ENCODE peak calls at places on chromosomes 2 and 18, in seven cellular contexts. E is HepG2, K is neural progenitor cell, T is A549, Q is HCT116, R is SK-N-SH, H is PC-3. A is an unnamed sample.

GRCh38 chr2:241798081-241798630 is 10.8 kb upstream of the NEU4 start:
- DNase-seq in E (no peak), K (no peak), T (no peak), Q (no peak), R (peak; percentile 47), H (no peak), A (peak; percentile 73)

GRCh38 chr2:205198130-205198505 is 484.2 kb upstream of the NRP2 start:
- DNase-seq in E (no peak), K (no peak), T (no peak), Q (no peak), R (no peak), H (peak; percentile 57), A (peak; percentile 51)

GRCh38 chr2:100895402-100895801 is 75.5 kb downstream of the NPAS2 start:
- DNase-seq in E (no peak), K (no peak), T (no peak), Q (no peak), R (peak; percentile 64), H (peak; percentile 20), A (no peak)

GRCh38 chr2:218217366-218218309 is 649 bp downstream of the ARPC2 start:
- DNase-seq in E (peak; percentile 18), K (peak; percentile 60), T (peak; percentile 48), Q (no peak), R (peak; percentile 11), H (peak; percentile 25), A (peak; percentile 90)

GRCh38 chr18:9097349-9097748 is 5.2 kb upstream of the NDUFV2 start:
- DNase-seq in E (no peak), K (no peak), T (no peak), Q (no peak), R (no peak), H (no peak), A (no peak)

GRCh38 chr2:113148606-113149552 is 21.5 kb downstream of the IL1RN start:
- DNase-seq in E (no peak), K (no peak), T (no peak), Q (no peak), R (no peak), H (peak; percentile 39), A (no peak)

GRCh38 chr2:223598994-223599645 is 3.0 kb downstream of the SCG2 start:
- DNase-seq in E (no peak), K (no peak), T (no peak), Q (no peak), R (peak; percentile 25), H (peak; percentile 23), A (peak; percentile 65)

GRCh38 chr2:29322011-29322410 is 206.8 kb downstream of the CLIP4 start:
- DNase-seq in E (no peak), K (no peak), T (no peak), Q (no peak), R (no peak), H (peak; percentile 45), A (no peak)

GRCh38 chr2:149056541-149056940 is 18.0 kb downstream of the LYPD6B start:
- DNase-seq in E (no peak), K (no peak), T (no peak), Q (no peak), R (no peak), H (no peak), A (no peak)

GRCh38 chr2:230202430-230203109 is 17.2 kb downstream of the SP110 start:
- DNase-seq in E (no peak), K (no peak), T (no peak), Q (no peak), R (no peak), H (no peak), A (no peak)

GRCh38 chr18:12411456-12411855 is 3.7 kb downstream of the PRELID3A start:
- DNase-seq in E (no peak), K (no peak), T (no peak), Q (no peak), R (no peak), H (no peak), A (no peak)

GRCh38 chr2:85695691-85696668 is 1.8 kb downstream of the GNLY start:
- DNase-seq in E (no peak), K (no peak), T (no peak), Q (no peak), R (no peak), H (no peak), A (peak; percentile 6)

GRCh38 chr2:12577567-12577966 is 139.2 kb upstream of the TRIB2 start:
- DNase-seq in E (no peak), K (no peak), T (no peak), Q (no peak), R (no peak), H (no peak), A (peak; percentile 26)

GRCh38 chr2:169776483-169776802 is 22.2 kb upstream of the SSB start:
- DNase-seq in E (no peak), K (no peak), T (no peak), Q (no peak), R (no peak), H (no peak), A (no peak)

GRCh38 chr18:715626-716025 is 3.2 kb upstream of the ENOSF1 start:
- DNase-seq in E (no peak), K (no peak), T (no peak), Q (no peak), R (no peak), H (peak; percentile 71), A (no peak)

GRCh38 chr2:216850665-216851327 is 9.1 kb downstream of the TNP1 start:
- DNase-seq in E (no peak), K (no peak), T (no peak), Q (no peak), R (no peak), H (no peak), A (no peak)

GRCh38 chr2:16722121-16722520 is 56.5 kb upstream of the CYRIA start:
- DNase-seq in E (no peak), K (no peak), T (no peak), Q (no peak), R (no peak), H (no peak), A (no peak)

GRCh38 chr2:16726147-16726546 is 60.5 kb upstream of the CYRIA start:
- DNase-seq in E (no peak), K (no peak), T (no peak), Q (no peak), R (no peak), H (no peak), A (no peak)

GRCh38 chr2:16719409-16719808 is 53.8 kb upstream of the CYRIA start:
- DNase-seq in E (no peak), K (no peak), T (no peak), Q (no peak), R (no peak), H (no peak), A (no peak)

GRCh38 chr2:16725549-16725948 is 59.9 kb upstream of the CYRIA start:
- DNase-seq in E (no peak), K (no peak), T (no peak), Q (no peak), R (no peak), H (no peak), A (no peak)

DNA sequence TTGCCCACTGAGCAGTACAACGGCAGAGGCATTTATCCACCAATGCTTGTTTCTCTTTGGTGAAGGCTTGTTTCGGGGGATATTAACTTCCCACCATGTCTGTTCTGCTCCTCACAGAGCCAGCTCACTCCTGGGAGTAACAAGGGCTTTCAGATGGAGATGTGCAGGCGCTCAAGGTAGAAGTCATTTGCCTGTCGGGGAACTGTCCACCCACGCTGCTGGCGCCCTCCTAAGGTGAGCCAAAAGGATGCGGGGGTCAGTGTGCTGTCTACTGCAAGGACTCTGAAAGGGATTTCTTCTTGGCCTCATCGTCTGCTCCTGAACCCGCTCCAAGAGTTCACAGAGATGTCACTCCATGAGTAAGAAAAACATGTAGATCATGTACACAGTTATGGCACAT is 57.0 kb upstream of the CYRIA start:
- DNase-seq in E (no peak), K (peak; percentile 12), T (no peak), Q (no peak), R (no peak), H (no peak), A (no peak)
- TF ChIP-seq CTCF in E (no peak), K (peak; percentile 25), T (no peak), Q (no peak), R (no peak), H (no peak), A (no peak)

DNA sequence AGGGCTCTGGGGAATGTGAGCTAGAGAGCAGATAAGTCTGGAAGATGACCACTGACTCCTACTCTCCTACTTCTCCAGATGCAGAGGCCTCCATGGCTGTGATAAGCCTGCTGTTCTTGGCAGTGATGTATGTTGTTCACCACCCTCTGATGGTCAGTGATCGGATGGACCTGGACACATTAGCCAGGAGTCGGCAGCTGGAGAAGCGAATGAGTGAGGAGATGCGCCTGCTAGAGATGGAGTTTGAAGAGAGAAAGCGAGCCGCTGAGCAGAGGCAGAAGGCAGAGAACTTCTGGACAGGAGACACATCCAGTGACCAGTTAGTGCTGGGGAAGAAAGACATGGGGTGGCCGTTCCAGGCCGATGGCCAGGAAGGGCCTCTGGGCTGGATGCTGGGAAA is 1.4 kb downstream of the ITPRIPL1 start:
- DNase-seq in E (no peak), K (no peak), T (no peak), Q (no peak), R (no peak), H (no peak), A (peak; percentile 6)
- H3K4me2 ChIP-seq in E (peak overlapping the region; percentile 86), K (no peak overlapping the region), T (no peak overlapping the region), Q (peak overlapping the region; percentile 93), R (no peak overlapping the region), H (no peak overlapping the region), A (no peak overlapping the region)

GRCh38 chr2:9212010-9212638 is 5.5 kb downstream of the ASAP2 start:
- DNase-seq in E (no peak), K (no peak), T (no peak), Q (no peak), R (no peak), H (peak; percentile 48), A (no peak)

GRCh38 chr2:9211496-9211895 is 4.9 kb downstream of the ASAP2 start:
- DNase-seq in E (no peak), K (no peak), T (no peak), Q (no peak), R (no peak), H (no peak), A (no peak)

GRCh38 chr2:9214866-9215265 is 8.3 kb downstream of the ASAP2 start:
- DNase-seq in E (no peak), K (no peak), T (no peak), Q (no peak), R (no peak), H (no peak), A (no peak)

GRCh38 chr2:9212661-9213411 is 6.2 kb downstream of the ASAP2 start:
- DNase-seq in E (no peak), K (no peak), T (no peak), Q (no peak), R (no peak), H (no peak), A (no peak)

DNA sequence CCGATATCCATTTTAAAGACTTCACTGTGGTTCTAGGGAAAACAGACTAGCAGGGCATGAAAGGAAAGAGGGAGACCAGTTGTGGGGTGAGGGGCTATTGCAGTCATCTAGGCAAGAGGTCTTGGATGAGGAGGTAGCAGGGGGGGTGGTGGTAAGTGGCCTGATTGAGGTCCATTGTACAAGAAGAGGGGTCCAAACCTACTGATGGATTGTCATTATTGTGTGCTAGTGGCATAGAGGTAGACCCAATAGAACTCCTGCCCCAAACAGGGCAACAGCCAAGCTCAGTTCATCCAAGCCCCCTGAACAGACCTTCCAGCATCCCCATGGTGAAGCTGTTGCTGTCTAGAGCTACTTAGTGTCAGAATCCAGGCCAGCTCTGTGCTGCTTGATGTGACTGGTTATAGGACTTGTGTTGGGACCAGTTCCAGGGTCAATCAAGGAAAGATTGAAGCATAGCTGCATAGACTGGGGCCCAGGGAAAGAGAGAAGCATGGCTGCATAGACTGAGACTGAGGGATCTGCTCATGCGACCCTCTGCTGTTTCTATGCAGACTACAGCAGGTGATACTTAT is 7.0 kb downstream of the ASAP2 start:
- DNase-seq in E (no peak), K (no peak), T (no peak), Q (no peak), R (no peak), H (no peak), A (no peak)
- H3K27ac ChIP-seq in E (no peak overlapping the region), K (no peak overlapping the region), T (no peak overlapping the region), Q (no peak overlapping the region), R (no peak overlapping the region), H (no peak overlapping the region), A (peak overlapping the region; percentile 15)

GRCh38 chr2:65974067-65974723 is 460.7 kb upstream of the MEIS1 start:
- DNase-seq in E (no peak), K (no peak), T (no peak), Q (no peak), R (no peak), H (peak; percentile 21), A (no peak)
- TF ChIP-seq CTCF in E (no peak), K (peak; percentile 32), T (no peak), Q (peak; percentile 19), R (peak; percentile 27), H (peak; percentile 59), A (no peak)

A was measured in osteoblast.